ENCODE peak calls at places on chromosomes 1 and 21, in ten cellular contexts. Q is OCI-LY7, J is cardiac muscle cell, Y is uterus, G is fibroblast of villous mesenchyme, L is ovary, A is lower leg skin, R is ascending aorta, D is fibroblast of lung, W is GM23338. T is an unnamed sample.

GRCh38 chr1:170470121-170470520 is 61.8 kb upstream of the GORAB start:
- DNase-seq in Q (no peak), J (no peak), Y (no peak), G (no peak), L (no peak), A (no peak), R (no peak), D (no peak), W (no peak), T (no peak)

GRCh38 chr1:215521279-215521678 is 45.8 kb upstream of the KCTD3 start:
- DNase-seq in Q (no peak), J (no peak), Y (no peak), G (no peak), L (no peak), A (no peak), R (no peak), D (no peak), W (no peak), T (no peak)

GRCh38 chr1:83998599-83999315 is at the start of gene TTLL7:
- DNase-seq in Q (peak), J (peak), Y (peak), G (peak), L (peak), A (peak), R (no peak), D (peak), W (peak), T (no peak)

GRCh38 chr1:94876362-94876761 is 50.5 kb downstream of the CNN3 start:
- DNase-seq in Q (no peak), J (no peak), Y (no peak), G (no peak), L (no peak), A (no peak), R (no peak), D (peak), W (no peak), T (no peak)

GRCh38 chr1:19720174-19720573 is 55.5 kb downstream of the HTR6 start:
- DNase-seq in Q (no peak), J (no peak), Y (no peak), G (no peak), L (no peak), A (no peak), R (no peak), D (no peak), W (no peak), T (no peak)

GRCh38 chr21:15472641-15473040 is 257.1 kb upstream of the USP25 start:
- DNase-seq in Q (no peak), J (no peak), Y (no peak), G (no peak), L (no peak), A (no peak), R (no peak), D (no peak), W (no peak), T (no peak)

GRCh38 chr1:75614455-75615379 is 3.8 kb upstream of the SLC44A5 start:
- DNase-seq in Q (no peak), J (peak), Y (no peak), G (no peak), L (peak), A (peak), R (no peak), D (peak), W (peak), T (peak)

GRCh38 chr1:59520194-59520593 is 223.3 kb downstream of the FGGY start:
- DNase-seq in Q (no peak), J (peak), Y (peak), G (peak), L (no peak), A (no peak), R (no peak), D (peak), W (no peak), T (no peak)

GRCh38 chr1:175297291-175297690 is 104.7 kb upstream of the KIAA0040 start:
- DNase-seq in Q (no peak), J (no peak), Y (no peak), G (no peak), L (no peak), A (no peak), R (no peak), D (no peak), W (no peak), T (no peak)

GRCh38 chr1:36070349-36070748 is 13.5 kb upstream of the TEKT2 start:
- DNase-seq in Q (no peak), J (no peak), Y (no peak), G (no peak), L (no peak), A (no peak), R (no peak), D (no peak), W (no peak), T (no peak)

GRCh38 chr1:27891196-27891889 is 19.0 kb downstream of the THEMIS2 start:
- DNase-seq in Q (peak), J (no peak), Y (no peak), G (no peak), L (no peak), A (no peak), R (no peak), D (no peak), W (no peak), T (no peak)

GRCh38 chr1:22048351-22049192 is 3.9 kb upstream of the CDC42 start:
- DNase-seq in Q (peak), J (peak), Y (no peak), G (peak), L (no peak), A (no peak), R (no peak), D (no peak), W (peak), T (no peak)

GRCh38 chr1:41721039-41721438 is 197.7 kb downstream of the HIVEP3 start:
- DNase-seq in Q (no peak), J (no peak), Y (no peak), G (no peak), L (no peak), A (no peak), R (no peak), D (no peak), W (no peak), T (no peak)

GRCh38 chr1:12650001-12650421 is 6.1 kb downstream of the AADACL4 start:
- DNase-seq in Q (no peak), J (peak), Y (no peak), G (peak), L (no peak), A (no peak), R (no peak), D (peak), W (no peak), T (no peak)

GRCh38 chr21:42010507-42011493 is 640 bp upstream of the ZBTB21 start:
- DNase-seq in Q (peak), J (peak), Y (peak), G (peak), L (peak), A (no peak), R (no peak), D (peak), W (peak), T (no peak)

GRCh38 chr1:244368279-244368678 is 83.4 kb downstream of the ADSS2 start:
- DNase-seq in Q (no peak), J (no peak), Y (no peak), G (no peak), L (no peak), A (no peak), R (no peak), D (no peak), W (no peak), T (no peak)

GRCh38 chr1:61980561-61980960 is 214.1 kb upstream of the L1TD1 start:
- DNase-seq in Q (no peak), J (peak), Y (no peak), G (no peak), L (no peak), A (no peak), R (no peak), D (peak), W (peak), T (peak)

GRCh38 chr1:54816951-54817350 is 15.8 kb upstream of the TTC22 start:
- DNase-seq in Q (no peak), J (no peak), Y (no peak), G (no peak), L (no peak), A (peak), R (no peak), D (no peak), W (no peak), T (no peak)

GRCh38 chr1:215360786-215361185 is 206.3 kb upstream of the KCTD3 start:
- DNase-seq in Q (no peak), J (no peak), Y (no peak), G (no peak), L (no peak), A (no peak), R (no peak), D (peak), W (no peak), T (peak)

GRCh38 chr1:2540816-2541492 is 10.9 kb upstream of the HES5 start:
- DNase-seq in Q (no peak), J (no peak), Y (no peak), G (no peak), L (no peak), A (no peak), R (no peak), D (no peak), W (peak), T (no peak)

GRCh38 chr1:46547481-46548383 is 3.7 kb downstream of the KNCN start:
- DNase-seq in Q (peak), J (peak), Y (no peak), G (peak), L (no peak), A (no peak), R (no peak), D (peak), W (peak), T (peak)

GRCh38 chr1:244970236-244970652 is 105.9 kb upstream of the HNRNPU start:
- DNase-seq in Q (peak), J (peak), Y (no peak), G (peak), L (no peak), A (no peak), R (no peak), D (peak), W (peak), T (no peak)

GRCh38 chr1:220374449-220374848 is 102.2 kb upstream of the RAB3GAP2 start:
- DNase-seq in Q (no peak), J (no peak), Y (no peak), G (no peak), L (no peak), A (no peak), R (no peak), D (no peak), W (no peak), T (no peak)

GRCh38 chr1:80153762-80154555 is 1147.4 kb upstream of the ADGRL4 start:
- DNase-seq in Q (no peak), J (no peak), Y (no peak), G (no peak), L (no peak), A (no peak), R (no peak), D (peak), W (peak), T (peak)

GRCh38 chr21:29677326-29677725 is 262.5 kb downstream of the GRIK1 start:
- DNase-seq in Q (peak), J (no peak), Y (no peak), G (no peak), L (no peak), A (no peak), R (no peak), D (no peak), W (no peak), T (no peak)

GRCh38 chr1:243748227-243748626 is 101.8 kb downstream of the AKT3 start:
- DNase-seq in Q (no peak), J (no peak), Y (no peak), G (peak), L (no peak), A (no peak), R (no peak), D (no peak), W (no peak), T (no peak)

GRCh38 chr1:3473381-3473844 is 18.9 kb downstream of the ARHGEF16 start:
- DNase-seq in Q (no peak), J (peak), Y (no peak), G (peak), L (no peak), A (no peak), R (no peak), D (peak), W (no peak), T (peak)

GRCh38 chr21:32682696-32683474 is 44.9 kb downstream of the SYNJ1 start:
- DNase-seq in Q (no peak), J (no peak), Y (no peak), G (no peak), L (no peak), A (no peak), R (no peak), D (no peak), W (no peak), T (no peak)
- H3K4me3 ChIP-seq in Q (no peak), J (no peak), Y (no peak), G (no peak), L (no peak), A (no peak), R (no peak), D (no peak), W (no peak), T (no peak)

GRCh38 chr1:6280761-6281451 is 20.0 kb upstream of the GPR153 start:
- DNase-seq in Q (no peak), J (peak), Y (no peak), G (peak), L (peak), A (no peak), R (no peak), D (no peak), W (peak), T (no peak)
- TF ChIP-seq CTCF in Q (no peak), J (peak), Y (peak), G (peak), L (no peak), A (no peak), R (no peak), D (peak), W (peak), T (peak)

DNA sequence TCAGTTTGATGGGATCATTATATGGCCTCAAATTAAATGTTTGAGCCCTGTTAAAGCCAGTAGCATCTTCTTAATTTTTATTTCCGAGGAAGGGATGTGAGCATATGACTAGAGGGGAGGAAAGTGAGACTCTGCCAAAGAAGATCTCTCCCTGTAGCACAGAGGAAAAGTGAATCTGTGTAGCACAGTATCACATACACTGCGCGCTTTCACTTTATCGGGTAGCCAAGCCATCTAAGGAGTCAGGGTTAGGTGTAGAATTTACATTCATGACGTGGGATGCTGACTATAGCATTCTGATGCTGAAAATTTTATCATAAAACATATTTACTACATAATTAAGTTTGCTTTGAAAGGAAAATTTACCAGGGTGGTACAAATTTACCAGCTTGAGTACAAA is 24.0 kb downstream of the LRRC8D start:
- DNase-seq in Q (no peak), J (no peak), Y (no peak), G (no peak), L (no peak), A (no peak), R (no peak), D (no peak), W (no peak), T (no peak)
- H3K4me3 ChIP-seq in Q (peak), J (no peak), Y (no peak), G (peak), L (no peak), A (no peak), R (no peak), D (no peak), W (no peak), T (no peak)

DNA sequence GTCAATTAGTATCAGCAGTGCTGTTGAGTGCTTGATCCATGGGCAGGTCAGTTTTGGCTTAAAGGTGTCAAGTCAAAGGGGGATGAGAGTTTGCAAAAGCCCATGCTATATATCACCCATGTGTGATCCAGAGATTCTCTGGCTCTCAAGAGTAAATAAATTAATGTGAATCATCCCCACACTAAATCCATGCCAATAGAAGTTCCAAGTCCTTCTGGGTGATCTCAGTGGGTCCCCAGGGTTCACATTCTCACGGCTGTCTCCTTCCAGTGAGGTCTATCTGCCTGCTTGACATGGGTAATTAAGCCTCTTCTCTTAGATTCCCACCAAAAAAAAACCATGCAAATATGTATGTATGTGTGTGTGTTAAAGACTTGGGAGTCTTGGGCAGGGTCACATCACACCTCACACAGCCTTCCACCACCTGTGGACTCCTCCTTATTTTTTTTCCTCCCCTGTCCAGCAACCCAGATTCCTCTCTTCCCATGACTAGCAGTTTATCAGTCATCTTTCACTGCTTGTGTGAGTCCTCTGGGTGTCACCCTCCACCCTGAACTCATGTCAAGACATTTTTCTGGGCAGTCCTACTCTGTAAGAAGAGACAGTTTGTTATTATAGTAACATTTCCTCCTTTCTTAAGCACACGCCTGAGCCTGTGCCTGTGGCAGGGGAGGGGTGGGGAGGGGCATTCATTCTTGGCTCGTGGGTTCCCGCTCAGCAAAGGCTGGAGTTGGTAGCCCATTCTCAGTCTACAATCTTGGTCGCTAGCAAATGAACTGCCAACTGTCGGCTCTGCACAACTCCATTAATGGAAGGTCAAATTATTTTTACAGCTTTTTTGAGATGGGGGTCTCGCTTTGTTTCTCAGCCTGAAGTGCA is 14.3 kb upstream of the S100A11 start:
- DNase-seq in Q (no peak), J (no peak), Y (no peak), G (no peak), L (no peak), A (no peak), R (no peak), D (peak), W (peak), T (no peak)
- TF ChIP-seq CTCF in Q (peak), J (no peak), Y (no peak), G (no peak), L (no peak), A (no peak), R (no peak), D (no peak), W (no peak), T (no peak)

DNA sequence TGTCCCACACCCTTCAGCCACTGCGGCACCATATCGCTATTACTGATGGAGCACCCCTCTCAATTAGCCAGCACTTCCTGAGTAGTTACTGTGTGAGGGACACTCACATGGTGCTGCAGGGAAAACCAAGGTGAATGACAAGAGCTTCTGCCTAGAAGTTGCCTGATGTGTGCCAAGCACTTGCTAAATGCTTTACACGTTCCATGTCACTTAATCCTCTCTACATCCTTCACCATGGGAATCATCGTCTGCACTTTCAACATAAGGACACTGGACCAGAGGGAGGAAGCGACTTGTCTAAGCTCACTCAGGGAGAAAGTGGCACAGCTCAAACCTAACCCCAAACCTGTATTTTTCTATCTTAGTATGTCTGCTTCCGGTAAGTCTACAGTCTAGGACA is 344.8 kb downstream of the SIPA1L2 start:
- DNase-seq in Q (no peak), J (no peak), Y (no peak), G (no peak), L (no peak), A (no peak), R (no peak), D (no peak), W (no peak), T (no peak)
- H3K4me3 ChIP-seq in Q (no peak), J (no peak), Y (no peak), G (no peak), L (no peak), A (no peak), R (no peak), D (no peak), W (no peak), T (no peak)

DNA sequence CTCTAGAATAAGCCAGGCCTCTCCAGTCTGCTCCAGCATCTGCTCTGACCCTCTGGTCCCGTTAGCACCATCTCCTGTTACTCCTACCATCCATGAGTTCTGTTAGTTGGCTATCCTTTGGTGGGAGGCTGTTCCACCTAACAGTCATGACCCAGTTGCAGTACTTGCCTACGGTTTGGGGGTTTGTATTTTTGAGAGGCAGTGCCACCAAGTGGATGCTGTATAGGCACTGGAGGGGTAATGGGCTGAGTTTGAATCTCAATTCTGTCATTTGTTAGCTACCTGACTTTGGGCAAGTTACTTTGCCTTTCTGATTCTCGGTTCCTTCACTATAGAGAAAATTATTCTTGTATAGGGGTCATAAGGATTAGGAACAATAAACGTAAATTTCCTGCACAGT is 12.1 kb upstream of the C8B start:
- DNase-seq in Q (no peak), J (no peak), Y (no peak), G (no peak), L (no peak), A (no peak), R (no peak), D (no peak), W (no peak), T (no peak)
- TF ChIP-seq CTCF in Q (no peak), J (no peak), Y (no peak), G (no peak), L (no peak), A (no peak), R (no peak), D (peak), W (peak), T (no peak)

T was measured in astrocyte of the cerebellum.